ENCODE peak calls at places on chromosomes 7 and 10, in four cellular contexts. R is stimulated activated CD4-positive, alpha-beta T cell treated with anti-CD3 and anti-CD28 coated beads, Interleukin-1b, Interleukin-23, amount 100 ng/mL, for 1 hour; P is type B pancreatic cell; A is RCC 7860. V is an unnamed sample.
A peak's percentile ranks its signal among the peaks of the same experiment; 100 is the strongest.

GRCh38 chr7:157347217-157347904 is 10.6 kb downstream of the DNAJB6 start:
- DNase-seq in P (no peak), A (peak; percentile 78), R (peak; percentile 10), V (no peak)

GRCh38 chr7:150323682-150324365 is 479 bp upstream of the ACTR3C start:
- DNase-seq in P (no peak), R (no peak), A (peak; percentile 65), V (no peak)

GRCh38 chr10:16777473-16778370 is 39.5 kb downstream of the RSU1 start:
- DNase-seq in R (no peak), A (peak; percentile 60), P (no peak), V (peak; percentile 57)

GRCh38 chr7:107711301-107711700 is 32.6 kb upstream of the CBLL1 start:
- DNase-seq in R (no peak), P (no peak), A (no peak), V (no peak)

GRCh38 chr7:14381306-14381705 is 391.8 kb upstream of the ETV1 start:
- DNase-seq in P (no peak), R (no peak), A (no peak), V (no peak)

GRCh38 chr10:114259825-114260224 is 20.8 kb downstream of the VWA2 start:
- DNase-seq in R (no peak), A (no peak), P (no peak), V (no peak)

GRCh38 chr7:86295526-86295925 is 348.2 kb upstream of the GRM3 start:
- DNase-seq in A (no peak), R (no peak), P (no peak), V (no peak)

GRCh38 chr10:132443605-132443997 is 46.6 kb downstream of the PWWP2B start:
- DNase-seq in A (no peak), R (peak; percentile 58), P (no peak), V (no peak)

GRCh38 chr10:78458983-78459638 is 425.4 kb downstream of the RPS24 start:
- DNase-seq in A (peak; percentile 85), P (no peak), R (no peak), V (no peak)

GRCh38 chr7:957418-958220 is 3.1 kb upstream of the ADAP1 start:
- DNase-seq in A (no peak), P (no peak), R (no peak), V (no peak)

GRCh38 chr7:106737202-106737562 is 76.2 kb upstream of the CCDC71L start:
- DNase-seq in A (peak; percentile 26), P (no peak), R (no peak), V (peak; percentile 27)

GRCh38 chr10:71981024-71981867 is 17.1 kb downstream of the CHST3 start:
- DNase-seq in R (no peak), A (no peak), P (no peak), V (no peak)

GRCh38 chr10:26290236-26290635 is 73.7 kb downstream of the GAD2 start:
- DNase-seq in A (no peak), R (no peak), P (no peak), V (no peak)

GRCh38 chr10:17249820-17250219 is 21.8 kb downstream of the VIM start:
- DNase-seq in R (no peak), A (peak; percentile 45), P (no peak), V (peak; percentile 42)

GRCh38 chr7:138964838-138965436 is 16.3 kb downstream of the KIAA1549 start:
- DNase-seq in R (no peak), A (no peak), P (no peak), V (no peak)

GRCh38 chr7:141519623-141520022 is 31.6 kb upstream of the AGK start:
- DNase-seq in R (no peak), A (no peak), P (no peak), V (no peak)

GRCh38 chr7:55427279-55427788 is 62.2 kb downstream of the LANCL2 start:
- DNase-seq in R (no peak), P (no peak), A (no peak), V (no peak)

V was measured in T47D.